ENCODE peak calls at places on chromosomes 7 and 10, in nine cellular contexts. B is cardiac fibroblast; V is endodermal cell; T is HL-60; Y is left ventricle myocardium inferior; R is stromal cell of bone marrow; N is stimulated activated CD8-positive, alpha-beta memory T cell treated with anti-CD3 and anti-CD28 coated beads, Interleukin-12 subunit alpha, Interleukin-12 subunit beta, amount 100 ng/mL, for 4 hours; U is Ammon's horn; E is fibroblast of pulmonary artery. C is an unnamed sample.

GRCh38 chr10:20084451-20084850 is 268.2 kb downstream of the PLXDC2 start:
- DNase-seq in B (no peak), V (peak; percentile 49), T (no peak), Y (no peak), R (no peak), N (no peak), U (no peak), E (no peak), C (no peak)

GRCh38 chr10:79047875-79048638 is 20.7 kb upstream of the ZMIZ1 start:
- DNase-seq in B (no peak), V (peak; percentile 59), T (no peak), Y (peak; percentile 29), R (no peak), N (no peak), U (no peak), E (no peak), C (no peak)

GRCh38 chr10:44992070-44992731 is 8.5 kb upstream of the ZNF22 start:
- DNase-seq in B (no peak), V (peak; percentile 20), T (no peak), Y (no peak), R (no peak), N (no peak), U (no peak), E (no peak), C (no peak)

GRCh38 chr10:3887885-3888476 is 103.0 kb upstream of the KLF6 start:
- DNase-seq in B (peak; percentile 92), V (peak; percentile 88), T (no peak), Y (no peak), R (peak; percentile 81), N (peak; percentile 24), U (peak; percentile 20), E (peak; percentile 96), C (peak; percentile 86)

GRCh38 chr10:10222288-10222945 is 795.3 kb upstream of the CELF2 start:
- DNase-seq in B (peak; percentile 85), V (no peak), T (no peak), Y (no peak), R (peak; percentile 41), N (no peak), U (no peak), E (peak; percentile 65), C (no peak)

GRCh38 chr7:17599733-17600685 is 301.6 kb downstream of the AHR start:
- DNase-seq in B (peak; percentile 95), V (no peak), T (no peak), Y (no peak), R (peak; percentile 93), N (no peak), U (no peak), E (peak; percentile 96), C (peak; percentile 83)

GRCh38 chr10:2885276-2885955 is 181.9 kb upstream of the PFKP start:
- DNase-seq in B (no peak), V (peak; percentile 29), T (no peak), Y (no peak), R (no peak), N (no peak), U (no peak), E (no peak), C (no peak)

GRCh38 chr7:159010951-159011820 is 133.5 kb downstream of the VIPR2 start:
- DNase-seq in B (no peak), V (peak; percentile 46), T (no peak), Y (no peak), R (no peak), N (no peak), U (no peak), E (no peak), C (no peak)

GRCh38 chr10:101601541-101601940 is 13.4 kb downstream of the DPCD start:
- DNase-seq in B (no peak), V (peak; percentile 44), T (no peak), Y (peak; percentile 51), R (no peak), N (no peak), U (no peak), E (no peak), C (no peak)

GRCh38 chr10:95308389-95309302 is 17.8 kb upstream of the PDLIM1 start:
- DNase-seq in B (peak; percentile 98), V (peak; percentile 89), T (no peak), Y (peak; percentile 54), R (peak; percentile 81), N (no peak), U (no peak), E (peak; percentile 98), C (peak; percentile 90)

GRCh38 chr10:129884390-129884779 is 79.7 kb downstream of the EBF3 start:
- DNase-seq in B (no peak), V (no peak), T (no peak), Y (no peak), R (no peak), N (no peak), U (no peak), E (no peak), C (no peak)

GRCh38 chr10:122404576-122404975 is 30.1 kb downstream of the PLEKHA1 start:
- DNase-seq in B (no peak), V (no peak), T (no peak), Y (no peak), R (no peak), N (no peak), U (no peak), E (no peak), C (no peak)

GRCh38 chr7:47666164-47666862 is 84.4 kb upstream of the TNS3 start:
- DNase-seq in B (no peak), V (no peak), T (no peak), Y (no peak), R (no peak), N (no peak), U (no peak), E (no peak), C (no peak)

GRCh38 chr7:150594817-150595216 is 27.6 kb downstream of the GIMAP4 start:
- DNase-seq in B (no peak), V (no peak), T (no peak), Y (no peak), R (no peak), N (no peak), U (no peak), E (no peak), C (no peak)

GRCh38 chr7:1586827-1587705 is 17.2 kb upstream of the PSMG3 start:
- DNase-seq in B (no peak), V (no peak), T (no peak), Y (no peak), R (no peak), N (no peak), U (no peak), E (no peak), C (no peak)

GRCh38 chr10:132508497-132509443 is 28.8 kb upstream of the INPP5A start:
- DNase-seq in B (no peak), V (peak; percentile 48), T (no peak), Y (peak; percentile 64), R (no peak), N (no peak), U (no peak), E (no peak), C (no peak)

GRCh38 chr10:4278161-4278560 is 493.2 kb upstream of the KLF6 start:
- DNase-seq in B (peak; percentile 48), V (no peak), T (no peak), Y (no peak), R (no peak), N (no peak), U (no peak), E (no peak), C (no peak)

GRCh38 chr7:68573271-68574000 is 1024.8 kb upstream of the AUTS2 start:
- DNase-seq in B (no peak), V (no peak), T (no peak), Y (no peak), R (no peak), N (no peak), U (no peak), E (no peak), C (no peak)

GRCh38 chr10:109920011-109920410 is 3.3 kb downstream of the XPNPEP1 start:
- DNase-seq in B (no peak), V (no peak), T (no peak), Y (no peak), R (no peak), N (no peak), U (no peak), E (no peak), C (no peak)

GRCh38 chr7:117706191-117706590 is 167.1 kb downstream of the CTTNBP2 start:
- DNase-seq in B (no peak), V (no peak), T (no peak), Y (no peak), R (no peak), N (no peak), U (no peak), E (no peak), C (no peak)

GRCh38 chr7:152025937-152026890 is 740 bp downstream of the GALNT11 start:
- DNase-seq in B (no peak), V (peak; percentile 52), T (no peak), Y (no peak), R (no peak), N (no peak), U (no peak), E (no peak), C (no peak)

C was measured in Caki2.